ENCODE peak calls at places on chromosomes 1 and 21, in eight cellular contexts. B is stimulated activated CD8-positive, alpha-beta memory T cell treated with anti-CD3 and anti-CD28 coated beads, Interleukin-4, amount 100 ng/mL, for 4 hours; J is nucleus accumbens; D is GM12891; X is ELF-1; W is naive thymus-derived CD4-positive, alpha-beta T cell; E is AG10803; I is caudate nucleus. Z is an unnamed sample.

GRCh38 chr1:115118596-115118995 is 29.3 kb upstream of the TSPAN2 start:
- DNase-seq in B (no peak), J (no peak), D (no peak), X (no peak), W (no peak), E (peak), I (no peak), Z (no peak)

GRCh38 chr1:53518775-53519174 is 59.6 kb downstream of the DMRTB1 start:
- DNase-seq in B (no peak), J (no peak), D (no peak), X (peak), W (no peak), E (no peak), I (no peak), Z (no peak)

GRCh38 chr21:26581818-26582217 is 8.7 kb upstream of the CYYR1 start:
- DNase-seq in B (no peak), J (no peak), D (no peak), X (no peak), W (no peak), E (no peak), I (no peak), Z (no peak)

GRCh38 chr1:55823521-55824296 is 608.5 kb upstream of the USP24 start:
- DNase-seq in B (no peak), J (no peak), D (no peak), X (no peak), W (no peak), E (peak), I (no peak), Z (no peak)

GRCh38 chr1:192588546-192588945 is 13.0 kb downstream of the RGS1 start:
- DNase-seq in B (no peak), J (no peak), D (no peak), X (no peak), W (no peak), E (peak), I (no peak), Z (peak)

GRCh38 chr1:65445837-65446236 is 25.4 kb downstream of the LEPR start:
- DNase-seq in B (no peak), J (no peak), D (no peak), X (no peak), W (no peak), E (no peak), I (no peak), Z (no peak)

GRCh38 chr1:107541412-107541811 is 400.6 kb downstream of the NTNG1 start:
- DNase-seq in B (no peak), J (no peak), D (no peak), X (no peak), W (no peak), E (no peak), I (no peak), Z (no peak)

GRCh38 chr1:28509705-28510349 is 4.0 kb downstream of the RCC1 start:
- DNase-seq in B (no peak), J (no peak), D (no peak), X (peak), W (peak), E (no peak), I (no peak), Z (no peak)

GRCh38 chr1:46477153-46477929 is 12.3 kb upstream of the DMBX1 start:
- DNase-seq in B (peak), J (peak), D (peak), X (peak), W (peak), E (peak), I (peak), Z (peak)

GRCh38 chr1:192489748-192490147 is 85.8 kb upstream of the RGS1 start:
- DNase-seq in B (no peak), J (no peak), D (no peak), X (no peak), W (no peak), E (peak), I (no peak), Z (peak)

GRCh38 chr1:17878837-17879236 is 123.7 kb downstream of the ACTL8 start:
- DNase-seq in B (no peak), J (no peak), D (no peak), X (no peak), W (no peak), E (peak), I (no peak), Z (peak)

GRCh38 chr1:71881611-71882010 is 400.7 kb downstream of the NEGR1 start:
- DNase-seq in B (no peak), J (no peak), D (no peak), X (no peak), W (no peak), E (peak), I (no peak), Z (no peak)

GRCh38 chr1:45490121-45490622 is 791 bp downstream of the TESK2 start:
- DNase-seq in B (no peak), J (no peak), D (no peak), X (no peak), W (no peak), E (no peak), I (no peak), Z (peak)

GRCh38 chr1:47186267-47187185 is 3.3 kb downstream of the PDZK1IP1 start:
- DNase-seq in B (no peak), J (no peak), D (no peak), X (no peak), W (no peak), E (no peak), I (no peak), Z (no peak)

GRCh38 chr1:67735806-67736627 is 51.0 kb downstream of the GADD45A start:
- DNase-seq in B (no peak), J (peak), D (no peak), X (peak), W (no peak), E (peak), I (peak), Z (peak)

GRCh38 chr21:28738882-28739281 is 253.8 kb downstream of the LTN1 start:
- DNase-seq in B (no peak), J (no peak), D (no peak), X (no peak), W (no peak), E (no peak), I (no peak), Z (no peak)

GRCh38 chr1:240719953-240720700 is 108.2 kb upstream of the GREM2 start:
- DNase-seq in B (no peak), J (no peak), D (no peak), X (no peak), W (no peak), E (peak), I (no peak), Z (peak)

GRCh38 chr21:44691686-44692085 is 5.3 kb upstream of the KRTAP10-12 start:
- DNase-seq in B (no peak), J (no peak), D (no peak), X (no peak), W (no peak), E (no peak), I (no peak), Z (no peak)

GRCh38 chr1:198656500-198656932 is 17.7 kb downstream of the PTPRC start:
- DNase-seq in B (peak), J (no peak), D (no peak), X (no peak), W (peak), E (no peak), I (no peak), Z (peak)

GRCh38 chr1:162868972-162869371 is 8.0 kb upstream of the CCDC190 start:
- DNase-seq in B (no peak), J (no peak), D (no peak), X (no peak), W (no peak), E (no peak), I (no peak), Z (no peak)

GRCh38 chr1:185825556-185825955 is 91.4 kb downstream of the HMCN1 start:
- DNase-seq in B (no peak), J (no peak), D (no peak), X (no peak), W (no peak), E (peak), I (no peak), Z (no peak)

GRCh38 chr1:216670118-216670870 is 52.9 kb downstream of the ESRRG start:
- DNase-seq in B (no peak), J (no peak), D (no peak), X (no peak), W (no peak), E (peak), I (no peak), Z (peak)

GRCh38 chr1:51301152-51301843 is 29.1 kb downstream of the TTC39A start:
- DNase-seq in B (no peak), J (no peak), D (no peak), X (no peak), W (no peak), E (peak), I (no peak), Z (no peak)

GRCh38 chr1:223620297-223620900 is 45.1 kb downstream of the CAPN8 start:
- DNase-seq in B (no peak), J (no peak), D (no peak), X (no peak), W (no peak), E (no peak), I (no peak), Z (no peak)

GRCh38 chr1:223835754-223836153 is 10.0 kb downstream of the TP53BP2 start:
- DNase-seq in B (no peak), J (no peak), D (no peak), X (no peak), W (no peak), E (no peak), I (no peak), Z (peak)

GRCh38 chr1:199821029-199821779 is 206.3 kb upstream of the NR5A2 start:
- DNase-seq in B (no peak), J (no peak), D (no peak), X (no peak), W (no peak), E (no peak), I (no peak), Z (no peak)